ENCODE peak calls at places on chromosome 19, in ten cellular contexts. T is tibial nerve, U is epithelial cell of esophagus, B is BJ, X is A673, G is lower lobe of right lung, S is fibroblast of lung, I is astrocyte of the cerebellum, Q is transverse colon, R is foreskin fibroblast. J is an unnamed sample.

GRCh38 chr19:18262917-18263316 is 11.3 kb downstream of the IQCN start:
- DNase-seq in T (no peak), U (no peak), B (no peak), X (no peak), G (no peak), S (no peak), I (no peak), Q (no peak), R (no peak), J (no peak)

GRCh38 chr19:27971071-27971470 is 1241.9 kb downstream of the UQCRFS1 start:
- DNase-seq in T (no peak), U (peak; percentile 51), B (no peak), X (peak; percentile 18), G (no peak), S (peak; percentile 88), I (no peak), Q (no peak), R (no peak), J (no peak)

GRCh38 chr19:35355851-35356460 is 2.3 kb upstream of the FFAR3 start:
- DNase-seq in T (no peak), U (no peak), B (no peak), X (no peak), G (no peak), S (no peak), I (no peak), Q (no peak), R (no peak), J (no peak)

GRCh38 chr19:38229585-38230073 is 5.6 kb upstream of the DPF1 start:
- DNase-seq in T (no peak), U (peak; percentile 73), B (peak; percentile 54), X (peak; percentile 91), G (no peak), S (peak; percentile 86), I (peak; percentile 40), Q (peak; percentile 35), R (peak; percentile 95), J (no peak)

GRCh38 chr19:46723471-46723870 is 6.6 kb upstream of the PRKD2 start:
- DNase-seq in T (no peak), U (no peak), B (no peak), X (no peak), G (no peak), S (no peak), I (no peak), Q (no peak), R (no peak), J (no peak)

GRCh38 chr19:49132974-49133609 is 13.7 kb downstream of the PPFIA3 start:
- DNase-seq in T (no peak), U (no peak), B (no peak), X (no peak), G (peak; percentile 76), S (no peak), I (no peak), Q (peak; percentile 58), R (no peak), J (no peak)

GRCh38 chr19:49809155-49809986 is 3.7 kb downstream of the FUZ start:
- DNase-seq in T (no peak), U (no peak), B (no peak), X (peak; percentile 61), G (peak; percentile 76), S (peak; percentile 19), I (peak; percentile 37), Q (peak; percentile 66), R (no peak), J (no peak)

GRCh38 chr19:42284066-42284501 is 15.0 kb downstream of the CIC start:
- DNase-seq in T (peak; percentile 49), U (peak; percentile 77), B (no peak), X (peak; percentile 91), G (peak; percentile 85), S (peak; percentile 70), I (peak; percentile 41), Q (peak; percentile 89), R (peak; percentile 79), J (no peak)

GRCh38 chr19:21910318-21910717 is 74.3 kb upstream of the ZNF43 start:
- DNase-seq in T (no peak), U (peak; percentile 62), B (no peak), X (no peak), G (no peak), S (no peak), I (no peak), Q (no peak), R (no peak), J (no peak)

GRCh38 chr19:1933245-1933644 is 7.7 kb upstream of the CSNK1G2 start:
- DNase-seq in T (no peak), U (no peak), B (no peak), X (no peak), G (no peak), S (no peak), I (no peak), Q (no peak), R (no peak), J (no peak)

GRCh38 chr19:18645035-18645511 is 8.2 kb downstream of the KLHL26 start:
- DNase-seq in T (no peak), U (no peak), B (no peak), X (no peak), G (no peak), S (peak; percentile 39), I (no peak), Q (no peak), R (no peak), J (no peak)

GRCh38 chr19:28350673-28351072 is 862.3 kb downstream of the UQCRFS1 start:
- DNase-seq in T (no peak), U (no peak), B (no peak), X (no peak), G (no peak), S (no peak), I (no peak), Q (no peak), R (no peak), J (no peak)

GRCh38 chr19:28744943-28745342 is 468.0 kb downstream of the UQCRFS1 start:
- DNase-seq in T (no peak), U (no peak), B (no peak), X (no peak), G (no peak), S (no peak), I (no peak), Q (no peak), R (no peak), J (no peak)

GRCh38 chr19:7540761-7541480 is 5.4 kb downstream of the PNPLA6 start:
- DNase-seq in T (no peak), U (peak; percentile 51), B (no peak), X (peak; percentile 43), G (peak; percentile 61), S (peak; percentile 44), I (no peak), Q (no peak), R (no peak), J (no peak)

GRCh38 chr19:35718345-35719041 is 690 bp downstream of the KMT2B start:
- DNase-seq in T (no peak), U (peak; percentile 35), B (no peak), X (peak; percentile 35), G (peak; percentile 72), S (peak; percentile 15), I (no peak), Q (peak; percentile 49), R (no peak), J (no peak)

DNA sequence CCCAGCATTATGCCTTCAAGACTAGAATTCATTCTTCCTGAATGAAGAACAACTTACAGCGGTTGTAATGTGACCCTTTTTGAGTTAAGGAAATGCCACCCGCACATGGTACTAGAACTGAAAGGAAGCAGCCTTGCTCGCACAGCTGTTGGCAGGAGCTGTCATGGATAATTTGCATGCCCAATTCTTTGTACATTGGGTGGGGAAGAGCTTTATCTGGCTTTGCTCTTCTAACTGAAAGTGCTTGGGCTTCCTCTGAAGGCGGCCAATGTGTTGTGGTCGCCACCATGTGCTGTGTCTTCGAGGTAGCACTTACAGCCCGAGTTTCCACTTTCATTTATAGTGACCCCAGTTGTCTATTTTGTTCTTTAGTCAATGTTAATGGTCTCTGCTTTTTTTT is 3.4 kb downstream of the CCNE1 start:
- DNase-seq in T (no peak), U (no peak), B (no peak), X (peak; percentile 36), G (peak; percentile 8), S (no peak), I (no peak), Q (peak; percentile 46), R (no peak), J (peak; percentile 76)
- TF ChIP-seq CTCF in T (no peak), U (no peak), B (no peak), X (no peak), G (no peak), S (no peak), I (no peak), Q (no peak), R (no peak), J (no peak)

DNA sequence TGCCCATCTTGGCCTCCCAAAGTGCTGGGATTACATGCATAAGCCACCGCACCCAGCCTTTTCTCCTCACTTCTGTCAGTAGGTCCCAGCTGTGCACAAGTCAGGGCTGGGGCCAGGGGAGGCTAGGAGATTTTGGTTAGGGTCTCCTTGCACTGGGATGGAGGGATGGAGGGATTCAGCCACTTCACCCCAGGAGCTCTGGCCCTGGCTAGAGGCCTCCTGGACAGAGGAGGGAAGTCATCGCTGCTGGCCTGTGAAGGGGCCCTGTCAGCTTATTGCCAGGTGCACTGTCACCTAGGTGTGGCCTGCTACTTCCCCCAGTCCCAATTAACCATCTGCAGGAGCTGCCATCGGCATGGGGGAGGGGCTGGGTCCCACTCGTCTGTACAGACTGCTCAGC is 52.2 kb downstream of the CHST8 start:
- DNase-seq in T (no peak), U (no peak), B (no peak), X (no peak), G (no peak), S (no peak), I (no peak), Q (no peak), R (no peak), J (no peak)
- H3K4me3 ChIP-seq in T (no peak overlapping the region), U (no peak overlapping the region), B (no peak overlapping the region), X (no peak overlapping the region), G (no peak overlapping the region), S (no peak overlapping the region), I (no peak overlapping the region), Q (no peak overlapping the region), R (no peak overlapping the region), J (no peak overlapping the region)

DNA sequence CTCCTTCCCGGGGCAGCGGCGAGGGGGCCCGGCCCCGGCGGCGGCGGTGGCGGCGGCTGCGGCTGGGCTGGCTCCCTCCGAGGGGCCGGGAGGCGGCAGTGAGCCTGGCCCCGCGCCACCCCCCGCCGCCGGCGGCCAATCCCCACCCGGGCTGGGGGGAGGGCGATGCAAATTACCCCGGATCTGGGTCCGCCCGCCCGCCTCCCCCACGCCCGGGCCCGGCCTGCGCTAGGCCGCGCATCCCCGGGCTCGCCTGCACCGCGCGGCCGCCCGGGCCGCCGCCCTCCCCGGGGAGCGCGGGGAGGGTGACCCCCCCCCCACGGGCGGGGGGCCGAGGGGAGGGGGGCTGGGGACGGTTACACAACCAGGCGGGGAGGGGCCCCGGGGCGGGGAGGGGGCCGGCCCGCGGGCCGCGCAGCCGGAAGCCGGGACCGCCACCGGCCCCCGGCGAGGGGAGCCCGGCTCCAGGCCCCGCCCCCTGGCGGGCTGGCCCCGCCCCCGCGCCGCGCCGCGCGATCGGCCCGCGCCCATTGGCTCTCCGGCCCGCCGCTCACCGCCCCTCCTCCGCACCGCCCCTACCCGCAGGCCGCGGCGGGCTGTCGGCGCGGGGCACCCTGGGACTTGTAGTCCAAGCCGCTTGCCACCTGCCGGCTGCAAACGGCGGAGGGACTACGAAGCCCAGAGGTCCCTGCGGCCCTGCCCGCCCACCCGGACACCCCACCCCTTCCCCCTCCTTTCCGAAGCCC is 1.1 kb downstream of the ZBTB7A start:
- DNase-seq in T (peak; percentile 91), U (peak; percentile 98), B (peak; percentile 56), X (peak; percentile 98), G (peak; percentile 97), S (peak; percentile 97), I (peak; percentile 92), Q (peak; percentile 98), R (peak; percentile 98), J (peak; percentile 91)
- TF ChIP-seq CTCF in T (no peak), U (no peak), B (no peak), X (no peak), G (no peak), S (no peak), I (no peak), Q (no peak), R (no peak), J (no peak)

GRCh38 chr19:30675086-30675485 is 302.9 kb downstream of the ZNF536 start:
- DNase-seq in T (no peak), U (no peak), B (no peak), X (no peak), G (no peak), S (no peak), I (no peak), Q (no peak), R (no peak), J (no peak)
- H3K4me3 ChIP-seq in T (no peak overlapping the region), U (no peak overlapping the region), B (no peak overlapping the region), X (no peak overlapping the region), G (no peak overlapping the region), S (no peak overlapping the region), I (no peak overlapping the region), Q (no peak overlapping the region), R (no peak overlapping the region), J (no peak overlapping the region)

J was measured in GM12864.